ENCODE peak calls at places on chromosomes 16 and 17, in seven cellular contexts. F, V, B, Y, T, G and O are unnamed samples.

GRCh38 chr16:67150058-67150832 is 553 bp downstream of the B3GNT9 start:
- DNase-seq in Y (no peak), V (peak), B (peak), T (no peak), G (no peak), F (peak), O (peak)

GRCh38 chr17:17191346-17191792 is 14.8 kb downstream of the PLD6 start:
- DNase-seq in T (no peak), V (no peak), B (peak), F (peak), Y (no peak), G (no peak), O (peak)

GRCh38 chr16:17246577-17246885 is 224.2 kb downstream of the XYLT1 start:
- DNase-seq in B (no peak), G (no peak), T (no peak), F (no peak), Y (no peak), V (no peak), O (no peak)

GRCh38 chr17:73228748-73229236 is 32.9 kb downstream of the CPSF4L start:
- DNase-seq in F (peak), V (peak), G (no peak), B (peak), T (no peak), Y (peak), O (peak)

GRCh38 chr16:57616871-57617270 is 11.6 kb upstream of the ADGRG1 start:
- DNase-seq in B (peak), Y (no peak), F (peak), T (no peak), G (no peak), V (no peak), O (no peak)

GRCh38 chr17:7077911-7078546 is 2.0 kb downstream of the CLEC10A start:
- DNase-seq in Y (no peak), G (no peak), B (no peak), V (no peak), T (no peak), F (no peak), O (no peak)

GRCh38 chr16:74607967-74608356 is 1.0 kb upstream of the GLG1 start:
- DNase-seq in T (no peak), F (no peak), V (no peak), G (peak), Y (no peak), B (no peak), O (no peak)

GRCh38 chr17:19386974-19387920 is at the start of gene MFAP4:
- DNase-seq in B (peak), F (peak), Y (no peak), G (no peak), V (no peak), T (no peak), O (peak)

GRCh38 chr17:301681-302299 is 50.8 kb downstream of the RPH3AL start:
- DNase-seq in V (no peak), F (peak), G (no peak), T (no peak), Y (no peak), B (peak), O (peak)

GRCh38 chr17:12928736-12929135 is 89.1 kb downstream of the ELAC2 start:
- DNase-seq in G (no peak), F (no peak), T (no peak), Y (no peak), B (peak), V (peak), O (no peak)

GRCh38 chr16:2524339-2524938 is 4.3 kb downstream of the AMDHD2 start:
- DNase-seq in B (no peak), V (no peak), G (no peak), T (no peak), F (peak), Y (no peak), O (no peak)

GRCh38 chr16:81221731-81222130 is 16.8 kb upstream of the BCO1 start:
- DNase-seq in V (no peak), Y (no peak), T (no peak), F (no peak), B (no peak), G (no peak), O (no peak)